ENCODE peak calls at places on chromosomes 16 and 17, in seven cellular contexts. G is heart left ventricle, J is fibroblast of the aortic adventitia, I is fibroblast of mammary gland, Y is fibroblast of lung, B is stomach, E is adipocyte. C is an unnamed sample.

GRCh38 chr16:88931373-88931900 is 45.6 kb downstream of the CBFA2T3 start:
- DNase-seq in G (no peak), J (no peak), I (no peak), Y (no peak), B (no peak), E (no peak), C (no peak)

GRCh38 chr17:77738666-77739531 is 219.6 kb upstream of the TNRC6C start:
- DNase-seq in G (no peak), J (peak), I (no peak), Y (no peak), B (peak), E (no peak), C (no peak)

GRCh38 chr16:17836868-17837602 is 366.3 kb upstream of the XYLT1 start:
- DNase-seq in G (no peak), J (peak), I (peak), Y (peak), B (no peak), E (peak), C (peak)

GRCh38 chr17:4980644-4981216 is 6.7 kb downstream of the CAMTA2 start:
- DNase-seq in G (no peak), J (peak), I (peak), Y (peak), B (no peak), E (peak), C (no peak)

GRCh38 chr17:70313450-70313849 is 144.1 kb downstream of the KCNJ2 start:
- DNase-seq in G (no peak), J (no peak), I (peak), Y (peak), B (no peak), E (no peak), C (no peak)

GRCh38 chr16:84065536-84066132 is 23.0 kb upstream of the SLC38A8 start:
- DNase-seq in G (no peak), J (peak), I (peak), Y (peak), B (peak), E (peak), C (no peak)

GRCh38 chr17:49551221-49552069 is 24.2 kb upstream of the NXPH3 start:
- DNase-seq in G (no peak), J (no peak), I (no peak), Y (no peak), B (no peak), E (no peak), C (no peak)

GRCh38 chr16:68539704-68540370 is 746 bp downstream of the ZFP90 start:
- DNase-seq in G (no peak), J (peak), I (peak), Y (peak), B (no peak), E (peak), C (no peak)

GRCh38 chr16:74099530-74099929 is 197.1 kb upstream of the PSMD7 start:
- DNase-seq in G (no peak), J (no peak), I (no peak), Y (no peak), B (no peak), E (no peak), C (no peak)

GRCh38 chr17:63082273-63082861 is 116.3 kb downstream of the TANC2 start:
- DNase-seq in G (no peak), J (peak), I (peak), Y (peak), B (no peak), E (peak), C (no peak)

GRCh38 chr16:50680556-50680893 is 587 bp downstream of the SNX20 start:
- DNase-seq in G (no peak), J (no peak), I (no peak), Y (no peak), B (no peak), E (no peak), C (no peak)
- H3K4me3 ChIP-seq in G (peak), J (no peak), I (no peak), Y (no peak), B (peak), E (no peak), C (no peak)

DNA sequence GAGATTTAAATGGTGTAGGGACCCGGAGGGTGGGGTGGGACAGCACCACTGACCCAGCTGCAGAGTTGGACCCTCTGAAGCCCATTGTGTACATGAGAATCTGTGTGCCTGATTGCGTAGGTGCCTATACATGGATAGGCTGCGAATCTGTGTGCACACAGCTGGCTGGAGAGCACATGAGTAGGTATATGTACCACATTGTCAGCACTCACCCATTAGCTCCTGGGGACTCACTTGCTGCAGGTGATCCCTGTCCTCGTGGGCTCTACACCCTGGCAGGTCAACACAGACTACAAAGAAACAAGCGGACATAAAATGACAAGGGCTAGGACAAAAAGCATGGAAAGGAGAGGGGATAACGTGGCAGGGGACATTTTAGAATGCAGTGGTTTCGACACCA is 11.3 kb upstream of the CETP start:
- DNase-seq in G (no peak), J (no peak), I (no peak), Y (no peak), B (no peak), E (no peak), C (no peak)
- H3K4me3 ChIP-seq in G (no peak), J (no peak), I (no peak), Y (no peak), B (no peak), E (no peak), C (no peak)

GRCh38 chr17:82058855-82059249 is 6.8 kb downstream of the DUS1L start:
- DNase-seq in G (peak), J (no peak), I (no peak), Y (no peak), B (no peak), E (no peak), C (no peak)
- H3K4me3 ChIP-seq in G (no peak), J (no peak), I (no peak), Y (no peak), B (no peak), E (no peak), C (no peak)

DNA sequence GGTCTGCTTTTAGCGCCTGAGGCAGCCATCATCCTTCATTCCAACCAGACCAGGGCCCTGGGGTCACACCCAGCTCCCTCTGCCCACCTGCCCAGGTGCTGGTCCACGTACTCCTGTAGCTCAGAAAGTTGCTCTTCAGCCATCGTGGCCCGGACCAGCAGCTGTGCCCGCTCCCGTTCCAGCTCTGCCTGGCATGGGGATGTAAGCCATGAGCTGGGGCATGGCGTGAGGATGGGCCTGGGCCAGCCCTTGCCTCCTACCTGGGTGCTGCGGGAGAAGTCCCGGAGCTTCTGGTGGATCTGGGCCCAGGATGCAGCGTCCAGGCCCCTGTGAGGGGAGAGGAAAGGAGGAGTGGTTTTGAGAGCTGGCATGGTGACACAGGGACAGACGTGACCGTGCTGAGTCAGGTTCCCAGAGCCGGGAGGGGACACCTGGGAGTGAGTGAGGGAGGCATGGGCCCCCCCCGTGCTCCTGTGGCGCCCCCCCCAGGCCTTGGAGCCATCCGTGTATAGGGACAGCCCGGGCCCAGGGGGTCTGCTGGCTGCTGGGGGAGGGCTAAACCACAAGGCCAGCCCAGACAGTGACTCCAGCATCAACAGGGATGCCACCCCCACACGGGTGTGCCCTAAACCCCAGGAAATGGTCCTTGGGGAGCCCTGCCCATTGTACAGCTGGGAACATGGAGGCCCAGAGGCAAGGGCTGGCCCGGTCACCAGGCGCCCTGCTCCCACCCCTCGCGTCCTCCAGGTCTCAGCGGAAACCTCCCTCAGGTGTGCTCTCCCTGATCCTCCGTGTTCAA is 2.1 kb downstream of the ANTKMT start:
- DNase-seq in G (no peak), J (no peak), I (no peak), Y (no peak), B (no peak), E (no peak), C (no peak)
- H3K4me3 ChIP-seq in G (no peak), J (no peak), I (no peak), Y (no peak), B (no peak), E (no peak), C (no peak)

GRCh38 chr16:28292731-28293588 is 635 bp downstream of the SBK1 start:
- DNase-seq in G (no peak), J (no peak), I (no peak), Y (no peak), B (no peak), E (no peak), C (no peak)

GRCh38 chr16:28297308-28297707 is 5.0 kb downstream of the SBK1 start:
- DNase-seq in G (no peak), J (no peak), I (no peak), Y (no peak), B (no peak), E (no peak), C (no peak)

GRCh38 chr16:28293589-28293935 is 1.2 kb downstream of the SBK1 start:
- DNase-seq in G (no peak), J (no peak), I (no peak), Y (no peak), B (no peak), E (no peak), C (no peak)

GRCh38 chr16:28294201-28294600 is 1.9 kb downstream of the SBK1 start:
- DNase-seq in G (no peak), J (no peak), I (no peak), Y (no peak), B (no peak), E (no peak), C (no peak)

GRCh38 chr16:28295213-28295612 is 2.9 kb downstream of the SBK1 start:
- DNase-seq in G (no peak), J (no peak), I (no peak), Y (no peak), B (no peak), E (no peak), C (no peak)
- H3K4me3 ChIP-seq in G (no peak), J (no peak), I (no peak), Y (no peak), B (no peak), E (no peak), C (no peak)

DNA sequence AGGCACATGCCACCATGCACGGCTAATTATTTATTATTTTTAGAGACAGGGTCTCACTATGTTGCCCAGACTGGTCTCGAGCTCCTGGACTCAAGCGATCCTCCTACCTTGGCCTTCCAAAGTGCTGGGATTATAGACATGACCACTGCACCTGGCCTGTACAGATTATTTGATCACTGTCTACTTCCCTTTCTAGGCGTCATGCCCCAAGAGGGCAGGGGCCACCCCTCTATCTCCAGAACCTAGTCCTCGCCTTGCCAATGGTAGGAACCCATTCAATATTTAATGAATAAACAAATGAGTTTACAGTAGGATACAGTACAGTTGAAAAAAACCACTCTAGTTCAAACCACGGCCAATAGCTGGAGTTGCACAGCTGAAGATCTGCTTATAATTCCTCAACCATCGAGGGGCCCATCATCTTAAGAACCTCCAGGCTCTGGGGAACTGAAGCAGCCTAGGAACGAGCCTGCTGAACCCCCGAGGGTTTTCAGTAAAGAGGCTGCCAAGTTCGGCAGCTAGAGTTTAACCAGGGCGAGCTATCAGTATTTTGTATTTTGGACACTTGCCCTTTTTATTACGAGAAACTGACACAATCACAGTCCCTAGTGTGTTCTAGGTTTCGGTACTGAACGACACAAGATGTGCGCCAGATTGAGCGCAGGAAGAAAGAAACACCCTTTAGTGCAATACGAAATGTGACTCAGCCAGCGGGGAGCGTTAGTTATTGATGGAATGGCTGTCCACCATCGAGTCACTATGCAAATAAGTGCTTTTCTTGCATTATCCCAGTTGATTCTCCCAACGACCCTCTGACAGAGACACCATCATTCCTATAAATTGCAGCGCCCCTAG is 14.6 kb downstream of the ADCY9 start:
- DNase-seq in G (no peak), J (peak), I (peak), Y (no peak), B (peak), E (no peak), C (peak)
- H3K4me3 ChIP-seq in G (peak), J (peak), I (no peak), Y (no peak), B (no peak), E (peak), C (no peak)

DNA sequence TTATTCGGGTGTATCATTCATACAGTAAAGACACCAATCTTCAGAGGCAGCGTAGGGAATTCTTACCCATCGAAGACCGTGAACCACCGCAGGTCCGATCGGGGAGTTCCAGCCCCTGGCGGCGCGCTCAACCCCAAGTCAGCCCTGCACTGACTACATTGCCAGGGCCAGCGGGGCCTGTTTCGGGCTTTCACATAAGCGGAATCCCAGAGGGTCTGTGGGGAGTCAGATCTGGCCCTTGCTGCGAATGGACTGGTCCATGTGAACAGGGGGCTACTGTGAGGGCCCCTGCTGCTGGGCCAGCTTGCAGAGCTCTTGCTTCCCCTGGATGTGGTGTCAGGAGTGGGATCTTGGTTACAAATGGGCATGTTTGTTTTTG is 7.6 kb downstream of the PDE6G start:
- DNase-seq in G (no peak), J (no peak), I (no peak), Y (no peak), B (no peak), E (no peak), C (no peak)
- H3K4me3 ChIP-seq in G (no peak), J (no peak), I (no peak), Y (no peak), B (no peak), E (no peak), C (no peak)

GRCh38 chr17:74214642-74215331 is 1.4 kb downstream of the TTYH2 start:
- DNase-seq in G (no peak), J (no peak), I (no peak), Y (no peak), B (no peak), E (no peak), C (no peak)
- H3K4me3 ChIP-seq in G (peak), J (no peak), I (no peak), Y (no peak), B (no peak), E (no peak), C (peak)